ENCODE peak calls at places on chromosomes 16 and 17, in six cellular contexts. One of them, this sample, is unnamed.
A peak's percentile ranks its signal among the peaks of the same experiment; 100 is the strongest.

GRCh38 chr17:56727876-56728617 is 105.7 kb downstream of the C17orf67 start:
- DNase-seq in amniotic stem cell: no peak
- DNase-seq in heart right ventricle: no peak
- DNase-seq in germinal center: no peak
- DNase-seq in activated T-cell treated with anti-CD3 and anti-CD28 coated beads for 24 hours: no peak
- DNase-seq in mucosa of gallbladder: no peak
- DNase-seq in this sample: no peak

GRCh38 chr17:40450175-40450574 is 6.9 kb downstream of the IGFBP4 start:
- DNase-seq in activated T-cell treated with anti-CD3 and anti-CD28 coated beads for 24 hours: peak; percentile 28
- DNase-seq in amniotic stem cell: no peak
- DNase-seq in mucosa of gallbladder: no peak
- DNase-seq in heart right ventricle: no peak
- DNase-seq in germinal center: peak; percentile 31
- DNase-seq in this sample: peak; percentile 71

GRCh38 chr17:42193216-42194132 is 820 bp downstream of the GHDC start:
- DNase-seq in germinal center: no peak
- DNase-seq in heart right ventricle: no peak
- DNase-seq in mucosa of gallbladder: no peak
- DNase-seq in amniotic stem cell: no peak
- DNase-seq in activated T-cell treated with anti-CD3 and anti-CD28 coated beads for 24 hours: no peak
- DNase-seq in this sample: no peak

GRCh38 chr17:81345211-81346089 is 49.8 kb upstream of the BAHCC1 start:
- DNase-seq in activated T-cell treated with anti-CD3 and anti-CD28 coated beads for 24 hours: peak; percentile 26
- DNase-seq in mucosa of gallbladder: peak; percentile 85
- DNase-seq in heart right ventricle: peak; percentile 89
- DNase-seq in amniotic stem cell: peak; percentile 77
- DNase-seq in germinal center: peak; percentile 69
- DNase-seq in this sample: peak; percentile 92

GRCh38 chr17:69188064-69188463 is 40.6 kb downstream of the ABCA10 start:
- DNase-seq in activated T-cell treated with anti-CD3 and anti-CD28 coated beads for 24 hours: no peak
- DNase-seq in mucosa of gallbladder: no peak
- DNase-seq in amniotic stem cell: no peak
- DNase-seq in germinal center: no peak
- DNase-seq in heart right ventricle: no peak
- DNase-seq in this sample: no peak

GRCh38 chr17:68182016-68182315 is 65.9 kb upstream of the AMZ2 start:
- DNase-seq in mucosa of gallbladder: no peak
- DNase-seq in heart right ventricle: no peak
- DNase-seq in amniotic stem cell: no peak
- DNase-seq in activated T-cell treated with anti-CD3 and anti-CD28 coated beads for 24 hours: no peak
- DNase-seq in germinal center: peak; percentile 39
- DNase-seq in this sample: no peak

GRCh38 chr17:61390479-61390791 is 9.2 kb upstream of the TBX2 start:
- DNase-seq in amniotic stem cell: no peak
- DNase-seq in mucosa of gallbladder: no peak
- DNase-seq in heart right ventricle: no peak
- DNase-seq in activated T-cell treated with anti-CD3 and anti-CD28 coated beads for 24 hours: no peak
- DNase-seq in germinal center: no peak
- DNase-seq in this sample: no peak

GRCh38 chr17:39199673-39199985 is 454 bp upstream of the RPL19 start:
- DNase-seq in heart right ventricle: peak; percentile 15
- DNase-seq in amniotic stem cell: no peak
- DNase-seq in activated T-cell treated with anti-CD3 and anti-CD28 coated beads for 24 hours: no peak
- DNase-seq in mucosa of gallbladder: no peak
- DNase-seq in germinal center: no peak
- DNase-seq in this sample: no peak

GRCh38 chr17:29593546-29594440 is 861 bp downstream of the ANKRD13B start:
- DNase-seq in germinal center: no peak
- DNase-seq in heart right ventricle: peak; percentile 15
- DNase-seq in mucosa of gallbladder: no peak
- DNase-seq in amniotic stem cell: no peak
- DNase-seq in activated T-cell treated with anti-CD3 and anti-CD28 coated beads for 24 hours: no peak
- DNase-seq in this sample: no peak

GRCh38 chr17:19546289-19547065 is 12.8 kb downstream of the SLC47A1 start:
- DNase-seq in germinal center: no peak
- DNase-seq in mucosa of gallbladder: peak; percentile 76
- DNase-seq in heart right ventricle: peak; percentile 41
- DNase-seq in amniotic stem cell: no peak
- DNase-seq in activated T-cell treated with anti-CD3 and anti-CD28 coated beads for 24 hours: no peak
- DNase-seq in this sample: peak; percentile 73

GRCh38 chr17:83177611-83178532 is 98.5 kb downstream of the METRNL start:
- DNase-seq in activated T-cell treated with anti-CD3 and anti-CD28 coated beads for 24 hours: no peak
- DNase-seq in germinal center: no peak
- DNase-seq in heart right ventricle: no peak
- DNase-seq in amniotic stem cell: no peak
- DNase-seq in mucosa of gallbladder: peak; percentile 9
- DNase-seq in this sample: peak; percentile 44

GRCh38 chr16:75087040-75087979 is 29.3 kb downstream of the LDHD start:
- DNase-seq in amniotic stem cell: no peak
- DNase-seq in germinal center: no peak
- DNase-seq in activated T-cell treated with anti-CD3 and anti-CD28 coated beads for 24 hours: no peak
- DNase-seq in mucosa of gallbladder: peak; percentile 72
- DNase-seq in heart right ventricle: peak; percentile 69
- DNase-seq in this sample: no peak

GRCh38 chr17:79658811-79659207 is 48.0 kb upstream of the RBFOX3 start:
- DNase-seq in mucosa of gallbladder: no peak
- DNase-seq in activated T-cell treated with anti-CD3 and anti-CD28 coated beads for 24 hours: no peak
- DNase-seq in heart right ventricle: no peak
- DNase-seq in germinal center: no peak
- DNase-seq in amniotic stem cell: no peak
- DNase-seq in this sample: no peak

GRCh38 chr16:1691276-1691675 is 13.2 kb downstream of the JPT2 start:
- DNase-seq in activated T-cell treated with anti-CD3 and anti-CD28 coated beads for 24 hours: no peak
- DNase-seq in amniotic stem cell: no peak
- DNase-seq in heart right ventricle: no peak
- DNase-seq in germinal center: no peak
- DNase-seq in mucosa of gallbladder: no peak
- DNase-seq in this sample: no peak

GRCh38 chr17:2399572-2400473 is 1.0 kb downstream of the MNT start:
- DNase-seq in mucosa of gallbladder: peak; percentile 96
- DNase-seq in heart right ventricle: peak; percentile 94
- DNase-seq in germinal center: peak; percentile 94
- DNase-seq in activated T-cell treated with anti-CD3 and anti-CD28 coated beads for 24 hours: peak; percentile 91
- DNase-seq in amniotic stem cell: peak; percentile 97
- DNase-seq in this sample: peak; percentile 98

GRCh38 chr17:21377821-21378396 is 1.8 kb downstream of the KCNJ12 start:
- DNase-seq in germinal center: no peak
- DNase-seq in mucosa of gallbladder: no peak
- DNase-seq in activated T-cell treated with anti-CD3 and anti-CD28 coated beads for 24 hours: no peak
- DNase-seq in heart right ventricle: no peak
- DNase-seq in amniotic stem cell: no peak
- DNase-seq in this sample: no peak

GRCh38 chr16:85056211-85056748 is 28.7 kb downstream of the KIAA0513 start:
- DNase-seq in mucosa of gallbladder: no peak
- DNase-seq in germinal center: no peak
- DNase-seq in amniotic stem cell: no peak
- DNase-seq in activated T-cell treated with anti-CD3 and anti-CD28 coated beads for 24 hours: no peak
- DNase-seq in heart right ventricle: no peak
- DNase-seq in this sample: no peak

GRCh38 chr16:57686577-57686976 is 8.0 kb upstream of the DRC7 start:
- DNase-seq in amniotic stem cell: no peak
- DNase-seq in heart right ventricle: no peak
- DNase-seq in activated T-cell treated with anti-CD3 and anti-CD28 coated beads for 24 hours: no peak
- DNase-seq in mucosa of gallbladder: no peak
- DNase-seq in germinal center: no peak
- DNase-seq in this sample: no peak

GRCh38 chr17:21452377-21453143 is 76.4 kb downstream of the KCNJ12 start:
- DNase-seq in heart right ventricle: peak; percentile 50
- DNase-seq in activated T-cell treated with anti-CD3 and anti-CD28 coated beads for 24 hours: peak; percentile 17
- DNase-seq in amniotic stem cell: peak; percentile 48
- DNase-seq in mucosa of gallbladder: peak; percentile 72
- DNase-seq in germinal center: peak; percentile 48
- DNase-seq in this sample: peak; percentile 60

GRCh38 chr16:727291-727977 is 528 bp downstream of the HAGHL start:
- DNase-seq in mucosa of gallbladder: no peak
- DNase-seq in amniotic stem cell: no peak
- DNase-seq in heart right ventricle: no peak
- DNase-seq in germinal center: peak; percentile 52
- DNase-seq in activated T-cell treated with anti-CD3 and anti-CD28 coated beads for 24 hours: no peak
- DNase-seq in this sample: no peak

GRCh38 chr16:181668-182021 is 1.4 kb downstream of the HBQ1 start:
- DNase-seq in amniotic stem cell: no peak
- DNase-seq in mucosa of gallbladder: no peak
- DNase-seq in germinal center: no peak
- DNase-seq in heart right ventricle: no peak
- DNase-seq in activated T-cell treated with anti-CD3 and anti-CD28 coated beads for 24 hours: no peak
- DNase-seq in this sample: no peak

GRCh38 chr17:51739245-51739886 is 419.1 kb downstream of the CA10 start:
- DNase-seq in activated T-cell treated with anti-CD3 and anti-CD28 coated beads for 24 hours: no peak
- DNase-seq in heart right ventricle: no peak
- DNase-seq in amniotic stem cell: no peak
- DNase-seq in mucosa of gallbladder: no peak
- DNase-seq in germinal center: no peak
- DNase-seq in this sample: no peak